ENCODE peak calls at places on chromosome 17, in ten cellular contexts. P is fibroblast of pulmonary artery, X is MCF 10A, K is IMR-90, C is progenitor cell of endocrine pancreas, F is AG09309, V is AG10803, J is body of pancreas, S is tibial artery, W is stomach. B is an unnamed sample.
A peak's percentile ranks its signal among the peaks of the same experiment; 100 is the strongest.

GRCh38 chr17:52383493-52384100 is 225.1 kb upstream of the CA10 start:
- DNase-seq in K (peak; percentile 0), S (no peak), W (peak; percentile 71), C (peak; percentile 33), J (peak; percentile 67), F (no peak), V (no peak), X (peak; percentile 75), P (peak; percentile 66), B (peak; percentile 66)

GRCh38 chr17:73168667-73169066 is 3.9 kb downstream of the SSTR2 start:
- DNase-seq in P (no peak), C (no peak), V (no peak), X (no peak), F (no peak), J (no peak), K (no peak), W (no peak), S (no peak), B (no peak)

GRCh38 chr17:35537569-35538209 is at the start of gene SLFN12L:
- DNase-seq in P (no peak), J (no peak), K (no peak), C (no peak), F (no peak), W (no peak), V (no peak), X (no peak), S (no peak), B (no peak)

GRCh38 chr17:72126575-72127486 is 6.0 kb downstream of the SOX9 start:
- DNase-seq in P (peak; percentile 56), V (peak; percentile 78), W (peak; percentile 61), J (peak; percentile 40), S (no peak), K (peak; percentile 83), X (peak; percentile 31), F (no peak), C (no peak), B (no peak)

GRCh38 chr17:16374129-16374528 is 6.8 kb upstream of the UBB start:
- DNase-seq in J (no peak), X (peak; percentile 87), V (peak; percentile 79), S (no peak), P (peak; percentile 89), F (peak; percentile 70), C (no peak), K (peak; percentile 75), W (no peak), B (no peak)

GRCh38 chr17:1571362-1571746 is 8.8 kb upstream of the PITPNA start:
- DNase-seq in W (no peak), F (no peak), J (no peak), P (no peak), X (no peak), K (no peak), V (no peak), S (no peak), C (no peak), B (no peak)

GRCh38 chr17:19239544-19239943 is 2.4 kb downstream of the EPN2 start:
- DNase-seq in P (peak; percentile 41), F (no peak), C (no peak), K (no peak), W (no peak), V (peak; percentile 42), J (no peak), S (no peak), X (no peak), B (peak; percentile 6)

GRCh38 chr17:61450641-61451537 is 1.3 kb upstream of the TBX4 start:
- DNase-seq in X (no peak), C (no peak), J (no peak), P (no peak), S (no peak), V (no peak), K (no peak), W (no peak), F (no peak), B (no peak)

GRCh38 chr17:38870259-38871165 is 654 bp downstream of the LASP1 start:
- DNase-seq in V (peak; percentile 58), X (peak; percentile 61), P (no peak), S (peak; percentile 91), F (no peak), K (peak; percentile 42), C (peak; percentile 28), W (peak; percentile 75), J (peak; percentile 65), B (peak; percentile 65)

GRCh38 chr17:38871992-38872605 is 2.2 kb downstream of the LASP1 start:
- DNase-seq in V (no peak), F (no peak), S (no peak), K (no peak), C (no peak), W (no peak), X (no peak), J (no peak), P (no peak), B (no peak)

GRCh38 chr17:38869647-38870258 is at the start of gene LASP1:
- DNase-seq in P (peak; percentile 89), W (peak; percentile 92), V (peak; percentile 88), F (peak; percentile 57), J (peak; percentile 88), X (peak; percentile 84), S (peak; percentile 94), K (peak; percentile 87), C (peak; percentile 83), B (peak; percentile 82)

GRCh38 chr17:38872671-38873385 is 3.0 kb downstream of the LASP1 start:
- DNase-seq in J (peak; percentile 69), F (no peak), V (no peak), W (peak; percentile 75), K (no peak), C (no peak), X (no peak), S (no peak), P (no peak), B (no peak)

GRCh38 chr17:38871247-38871991 is 1.6 kb downstream of the LASP1 start:
- DNase-seq in W (peak; percentile 76), C (no peak), S (peak; percentile 88), X (peak; percentile 87), K (peak; percentile 80), V (peak; percentile 53), F (no peak), J (peak; percentile 86), P (peak; percentile 71), B (no peak)
- TF ChIP-seq CTCF in W (no peak), C (no peak), S (no peak), X (no peak), K (peak; percentile 15), V (peak; percentile 25), F (no peak), J (peak; percentile 27), P (no peak), B (no peak)

DNA sequence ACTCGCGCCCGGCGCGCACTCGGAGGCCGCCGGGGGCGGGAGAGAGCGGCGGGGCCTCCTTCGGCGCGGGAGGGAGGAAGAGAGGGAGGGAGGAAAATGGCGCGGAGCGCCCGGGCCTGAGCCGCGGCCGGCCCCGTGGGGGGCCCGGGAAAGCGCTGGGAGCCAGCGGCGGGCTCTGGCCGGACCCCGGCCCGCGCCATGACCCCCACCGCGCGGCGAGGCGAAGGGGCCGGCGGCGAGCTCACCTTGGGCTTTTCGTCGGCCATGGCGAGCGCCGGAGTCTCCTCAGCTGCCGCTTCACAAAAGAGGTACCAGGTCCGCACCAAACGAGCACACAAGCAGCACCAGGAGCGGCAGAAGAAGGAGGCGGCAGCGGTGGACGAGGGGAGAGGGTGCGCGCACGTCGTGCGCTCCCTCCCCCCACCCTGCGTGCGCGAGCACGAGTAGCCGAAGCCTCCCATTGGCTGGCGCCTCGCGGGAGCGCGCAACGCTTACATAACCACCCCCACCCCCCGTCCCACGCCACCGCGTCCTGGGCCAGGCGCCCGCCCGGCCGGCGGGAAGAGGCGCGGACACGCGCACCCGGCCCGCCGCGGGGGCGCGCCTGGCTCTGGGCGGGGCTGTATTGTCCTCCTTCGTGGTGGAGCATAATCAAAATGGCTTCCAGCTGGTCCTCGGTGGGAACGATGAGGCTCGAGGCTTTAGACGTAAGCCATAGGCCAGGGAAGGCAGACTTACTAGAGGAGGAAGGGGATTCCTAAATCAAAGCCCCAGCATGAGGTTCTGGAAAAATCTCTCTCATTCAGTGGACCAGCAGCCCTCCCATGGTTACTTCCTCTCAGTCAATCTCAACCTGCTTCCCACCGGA is at the start of gene SUMO2:
- DNase-seq in V (peak; percentile 96), S (peak; percentile 97), W (peak; percentile 97), F (peak; percentile 78), K (peak; percentile 94), C (peak; percentile 91), J (peak; percentile 96), X (peak; percentile 92), P (peak; percentile 97), B (peak; percentile 95)
- TF ChIP-seq CTCF in V (no peak), S (peak; percentile 42), W (no peak), F (peak; percentile 18), K (peak; percentile 33), C (no peak), J (no peak), X (peak; percentile 20), P (no peak), B (peak; percentile 26)

GRCh38 chr17:57004944-57005579 is 27.1 kb downstream of the SCPEP1 start:
- DNase-seq in C (no peak), P (no peak), V (no peak), J (peak; percentile 28), S (no peak), X (no peak), F (no peak), K (no peak), W (peak; percentile 30), B (no peak)
- TF ChIP-seq CTCF in C (peak; percentile 36), P (peak; percentile 7), V (no peak), J (peak; percentile 41), S (peak; percentile 51), X (peak; percentile 3), F (peak; percentile 2), K (no peak), W (no peak), B (peak; percentile 10)

GRCh38 chr17:43906951-43907424 is 348 bp downstream of the MPP2 start:
- DNase-seq in C (no peak), V (no peak), X (no peak), K (no peak), W (no peak), S (no peak), P (no peak), J (no peak), F (no peak), B (no peak)

GRCh38 chr17:43905400-43905984 is 1.8 kb downstream of the MPP2 start:
- DNase-seq in W (no peak), K (no peak), X (no peak), P (no peak), S (no peak), V (no peak), J (no peak), F (no peak), C (no peak), B (no peak)

GRCh38 chr17:43908111-43908721 is 880 bp upstream of the MPP2 start:
- DNase-seq in X (no peak), C (no peak), P (peak; percentile 70), J (no peak), V (peak; percentile 74), K (peak; percentile 65), W (peak; percentile 65), S (peak; percentile 92), F (peak; percentile 34), B (peak; percentile 74)

GRCh38 chr17:43905985-43906852 is 1.1 kb downstream of the MPP2 start:
- DNase-seq in J (peak; percentile 52), S (peak; percentile 91), V (peak; percentile 52), F (no peak), P (peak; percentile 49), X (no peak), W (peak; percentile 74), C (peak; percentile 31), K (peak; percentile 45), B (peak; percentile 92)

DNA sequence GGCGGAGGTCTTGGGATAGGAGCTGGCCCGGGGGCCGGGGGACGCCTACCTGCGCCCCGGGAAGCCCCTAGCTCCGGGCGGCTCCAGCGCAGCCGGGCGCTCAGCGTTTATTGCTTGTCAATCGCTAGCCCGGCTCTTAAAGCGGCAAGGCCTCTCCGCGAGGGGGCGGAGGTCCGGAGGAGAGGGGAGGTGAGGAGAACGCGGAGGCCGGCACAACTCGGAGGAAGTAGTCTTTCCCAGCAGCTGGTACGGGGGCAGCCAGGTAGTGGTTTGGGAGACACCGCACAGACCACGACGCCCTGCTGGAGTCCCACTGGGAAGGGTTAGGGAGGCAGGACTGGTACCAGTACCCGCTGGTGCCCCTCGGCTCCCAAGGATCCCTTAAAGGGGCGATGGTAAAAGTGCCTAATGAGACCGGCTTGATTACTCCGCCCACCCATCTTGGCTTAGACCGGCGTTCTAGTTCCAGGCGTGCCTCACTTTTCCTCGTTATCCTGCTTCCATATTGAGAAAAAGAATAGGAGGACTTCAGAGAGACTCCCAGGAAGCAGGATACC is at the start of gene MPP2:
- DNase-seq in C (peak; percentile 72), S (peak; percentile 85), V (peak; percentile 54), F (no peak), J (peak; percentile 53), W (peak; percentile 73), P (peak; percentile 66), K (peak; percentile 58), X (peak; percentile 20), B (peak; percentile 94)
- TF ChIP-seq CTCF in C (peak; percentile 20), S (peak; percentile 22), V (peak; percentile 30), F (peak; percentile 36), J (peak; percentile 30), W (no peak), P (peak; percentile 13), K (peak; percentile 17), X (no peak), B (peak; percentile 11)